ENCODE peak calls at places on chromosomes 7 and 10, in ten cellular contexts. D, Q, N, V, I, T, U, J, H and R are unnamed samples.

GRCh38 chr10:72812415-72812797 is 81.1 kb upstream of the OIT3 start:
- DNase-seq in U (no peak), V (peak; percentile 64), Q (no peak), H (no peak), T (no peak), N (no peak), I (no peak), J (no peak), D (no peak), R (no peak)

GRCh38 chr7:107813524-107813923 is 10.5 kb upstream of the SLC26A3 start:
- DNase-seq in V (no peak), I (no peak), J (peak; percentile 58), D (no peak), Q (no peak), H (no peak), N (no peak), U (no peak), T (no peak), R (no peak)

GRCh38 chr10:48655426-48656240 is 29.0 kb upstream of the WDFY4 start:
- DNase-seq in V (no peak), Q (peak; percentile 78), I (peak; percentile 88), J (no peak), D (peak; percentile 77), U (no peak), T (peak; percentile 68), H (no peak), N (peak; percentile 86), R (peak; percentile 70)

GRCh38 chr10:126972622-126973414 is 67.6 kb downstream of the DOCK1 start:
- DNase-seq in Q (peak; percentile 84), J (no peak), U (no peak), T (peak; percentile 74), I (peak; percentile 97), H (no peak), V (no peak), D (no peak), N (no peak), R (no peak)

GRCh38 chr10:44891721-44892120 is 19.4 kb upstream of the TMEM72 start:
- DNase-seq in I (no peak), V (no peak), D (no peak), T (no peak), J (no peak), U (no peak), N (no peak), Q (no peak), H (no peak), R (no peak)

GRCh38 chr10:133185916-133186315 is 25.9 kb downstream of the KNDC1 start:
- DNase-seq in D (no peak), J (no peak), N (no peak), V (no peak), I (no peak), Q (no peak), H (no peak), T (no peak), U (no peak), R (no peak)

GRCh38 chr10:33391611-33392010 is 57.1 kb upstream of the NRP1 start:
- DNase-seq in Q (no peak), N (no peak), T (no peak), D (no peak), V (no peak), H (no peak), I (no peak), J (no peak), U (no peak), R (no peak)

GRCh38 chr7:101743241-101743994 is 74.0 kb upstream of the CUX1 start:
- DNase-seq in H (peak; percentile 40), D (peak; percentile 63), T (peak; percentile 81), V (peak; percentile 54), N (peak; percentile 66), Q (peak; percentile 45), I (peak; percentile 56), J (peak; percentile 69), U (peak; percentile 56), R (peak; percentile 58)

GRCh38 chr10:29669149-29669548 is 34.4 kb upstream of the SVIL start:
- DNase-seq in V (no peak), H (no peak), I (no peak), U (no peak), J (no peak), Q (no peak), N (peak; percentile 65), T (peak; percentile 57), D (no peak), R (no peak)

GRCh38 chr10:111784936-111785465 is 398.6 kb downstream of the GPAM start:
- DNase-seq in Q (no peak), N (no peak), J (no peak), H (no peak), D (no peak), T (no peak), I (no peak), V (no peak), U (no peak), R (no peak)

GRCh38 chr7:100496509-100496908 is 12.8 kb downstream of the NYAP1 start:
- DNase-seq in V (no peak), H (no peak), T (no peak), I (no peak), D (no peak), Q (no peak), N (no peak), J (no peak), U (no peak), R (no peak)

GRCh38 chr10:73289958-73290357 is 37.5 kb upstream of the MRPS16 start:
- DNase-seq in Q (no peak), J (no peak), V (no peak), T (no peak), D (no peak), N (no peak), H (no peak), U (no peak), I (no peak), R (no peak)

GRCh38 chr10:11610855-11611247 is 599 bp downstream of the USP6NL start:
- DNase-seq in D (no peak), T (peak; percentile 28), N (peak; percentile 53), Q (peak; percentile 22), H (no peak), U (peak; percentile 30), I (peak; percentile 42), V (peak; percentile 4), J (peak; percentile 32), R (peak; percentile 54)

GRCh38 chr7:142496545-142496991 is 238.7 kb upstream of the PRSS58 start:
- DNase-seq in N (no peak), D (no peak), U (no peak), I (peak; percentile 46), Q (peak; percentile 33), V (peak; percentile 48), J (no peak), T (peak; percentile 69), H (no peak), R (no peak)

GRCh38 chr10:18000601-18001000 is 48.9 kb downstream of the SLC39A12 start:
- DNase-seq in T (no peak), N (no peak), I (no peak), J (no peak), U (no peak), Q (peak; percentile 7), H (no peak), D (no peak), V (no peak), R (no peak)